ENCODE peak calls at places on chromosome 2, in six cellular contexts. U is MG63; T is heart right ventricle; A is fibroblast of lung; G is CD8-positive, alpha-beta T cell; R is Peyer's patch. P is an unnamed sample. For H3K27me3, the result is how much of the 10 kb centered on the place peaks cover.

GRCh38 chr2:235659767-235660322 is 166.0 kb downstream of the AGAP1 start:
- DNase-seq in T (no peak), A (peak), R (no peak), G (no peak), U (peak), P (no peak)

GRCh38 chr2:232632904-232633412 is 446 bp upstream of the EFHD1 start:
- DNase-seq in T (peak), A (peak), R (peak), G (no peak), U (peak), P (no peak)

GRCh38 chr2:145692971-145693478 is 1173.1 kb upstream of the ZEB2 start:
- DNase-seq in R (no peak), U (peak), T (no peak), A (peak), G (no peak), P (no peak)

GRCh38 chr2:113156278-113157107 is 17.3 kb upstream of the PSD4 start:
- DNase-seq in G (no peak), T (no peak), U (no peak), R (no peak), A (no peak), P (no peak)

GRCh38 chr2:171409436-171409971 is 24.3 kb downstream of the METTL8 start:
- DNase-seq in T (no peak), U (peak), R (no peak), G (no peak), A (no peak), P (no peak)

GRCh38 chr2:29335391-29335790 is 220.2 kb downstream of the CLIP4 start:
- DNase-seq in G (no peak), R (no peak), A (no peak), T (no peak), U (no peak), P (no peak)

GRCh38 chr2:145598434-145598833 is 1078.5 kb upstream of the ZEB2 start:
- DNase-seq in R (no peak), A (peak), U (no peak), G (no peak), T (no peak), P (no peak)

GRCh38 chr2:222358876-222359275 is 60.1 kb upstream of the PAX3 start:
- DNase-seq in G (no peak), U (no peak), T (no peak), A (peak), R (no peak), P (no peak)

GRCh38 chr2:223528036-223528435 is 74.1 kb downstream of the SCG2 start:
- DNase-seq in A (peak), T (no peak), G (no peak), U (peak), R (no peak), P (no peak)

DNA sequence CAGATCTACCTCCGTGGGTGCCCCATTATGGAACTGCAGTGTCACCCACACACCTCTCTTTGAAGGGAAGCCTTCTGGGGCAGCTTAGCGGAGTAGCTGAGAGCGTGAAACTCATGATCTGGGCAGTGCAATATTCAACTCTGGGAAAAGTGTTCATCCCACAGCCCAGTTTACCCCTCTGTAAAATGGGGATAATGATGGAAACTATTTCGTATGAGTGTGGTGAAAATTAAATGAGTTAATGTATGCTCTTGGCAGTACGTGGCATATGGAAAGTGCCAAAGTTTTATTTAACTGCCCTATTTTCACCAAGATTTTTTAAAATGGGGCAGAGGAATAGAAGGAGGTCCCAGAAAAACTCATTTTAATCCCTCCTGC is 11.5 kb downstream of the EVX2 start:
- DNase-seq in T (no peak), U (no peak), A (no peak), R (no peak), G (no peak), P (no peak)
- H3K27me3 ChIP-seq in T (half or more), U (under half), A (half or more), R (under half), G (half or more), P (under half)

DNA sequence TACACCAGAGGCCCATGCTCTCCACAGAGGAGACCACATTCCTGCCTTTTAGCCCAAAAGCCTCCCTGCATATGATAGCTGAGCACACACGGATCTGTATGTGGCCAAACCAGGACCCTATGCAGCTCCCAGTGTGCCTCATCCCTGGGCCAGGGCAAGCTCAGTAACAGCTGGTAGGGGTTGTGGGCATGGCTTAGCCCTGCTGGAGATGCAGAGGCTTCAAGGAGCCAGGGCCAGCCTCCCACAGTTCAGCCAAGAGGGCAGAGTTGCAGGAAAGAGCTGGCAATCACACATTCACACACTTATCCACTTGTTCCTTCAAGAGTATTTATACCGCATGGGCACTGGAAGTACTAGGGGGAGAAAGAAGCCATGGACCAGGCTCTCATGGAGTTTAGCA is 1.6 kb upstream of the LIMS2 start:
- DNase-seq in G (no peak), A (no peak), T (peak), R (no peak), U (no peak), P (no peak)
- H3K27me3 ChIP-seq in G (under half), A (under half), T (under half), R (under half), U (under half), P (under half)

DNA sequence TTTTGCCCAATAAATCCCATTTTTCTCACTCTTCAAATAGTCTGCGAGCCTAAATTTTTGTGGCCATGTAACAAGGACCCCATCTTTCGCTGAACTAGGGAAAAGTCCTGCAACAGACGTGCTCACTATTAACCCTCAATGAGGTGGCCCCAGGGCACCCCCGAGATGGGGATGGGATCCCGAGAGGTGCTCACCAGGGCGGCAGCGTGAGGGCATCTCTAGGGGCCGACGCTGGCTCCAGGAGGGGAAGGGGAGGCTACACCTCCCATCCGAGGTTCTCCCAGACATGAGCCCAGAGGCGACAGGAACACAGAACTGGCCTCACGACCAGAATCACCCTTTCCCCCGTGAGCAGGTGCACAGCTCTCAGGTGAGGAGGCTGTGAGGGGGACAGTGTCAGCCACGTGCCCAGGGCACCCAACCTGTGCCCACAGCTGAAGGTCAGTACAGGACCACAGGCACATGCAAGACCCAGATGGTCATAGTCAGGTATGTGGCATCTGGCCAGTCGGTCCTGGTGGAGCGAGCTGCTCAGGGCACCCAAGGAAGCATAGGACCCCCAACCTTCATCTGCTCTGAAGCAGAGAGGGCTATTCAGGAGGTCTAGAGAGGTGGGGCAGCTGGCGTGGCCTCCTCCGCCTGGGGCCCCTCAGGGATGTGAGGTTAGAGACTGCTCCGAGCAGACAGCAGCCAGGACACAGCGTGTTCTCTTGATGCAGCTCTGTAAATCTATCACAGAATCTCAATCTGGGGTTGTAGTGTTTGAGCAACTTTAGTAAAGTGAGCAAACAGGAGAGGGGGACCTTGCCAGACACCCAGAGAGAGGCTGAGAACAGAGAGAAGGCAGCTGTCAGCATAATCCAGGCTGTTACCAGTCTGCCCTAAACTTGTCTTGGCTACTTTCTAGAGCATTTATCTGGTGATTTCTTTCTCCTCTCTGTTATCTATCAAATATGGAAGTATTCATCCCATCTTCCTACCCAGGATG is 62.7 kb downstream of the PXDN start:
- DNase-seq in R (no peak), T (no peak), A (no peak), G (no peak), U (no peak), P (no peak)
- H3K27me3 ChIP-seq in R (under half), T (under half), A (under half), G (under half), U (under half), P (under half)

GRCh38 chr2:239013670-239013960 is 165.7 kb downstream of the TWIST2 start:
- DNase-seq in R (no peak), A (no peak), U (no peak), G (no peak), T (no peak), P (no peak)
- H3K27me3 ChIP-seq in R (under half), A (under half), U (under half), G (under half), T (half or more), P (under half)

GRCh38 chr2:118854507-118855300 is 7.3 kb upstream of the EN1 start:
- DNase-seq in G (no peak), R (no peak), U (no peak), A (no peak), T (no peak), P (no peak)

GRCh38 chr2:118856978-118857676 is 9.7 kb upstream of the EN1 start:
- DNase-seq in U (no peak), R (no peak), T (no peak), G (no peak), A (no peak), P (no peak)

GRCh38 chr2:118857677-118858484 is 10.4 kb upstream of the EN1 start:
- DNase-seq in T (no peak), A (no peak), R (no peak), U (no peak), G (no peak), P (no peak)

GRCh38 chr2:118855451-118856279 is 8.2 kb upstream of the EN1 start:
- DNase-seq in U (peak), G (peak), T (peak), R (peak), A (peak), P (no peak)

DNA sequence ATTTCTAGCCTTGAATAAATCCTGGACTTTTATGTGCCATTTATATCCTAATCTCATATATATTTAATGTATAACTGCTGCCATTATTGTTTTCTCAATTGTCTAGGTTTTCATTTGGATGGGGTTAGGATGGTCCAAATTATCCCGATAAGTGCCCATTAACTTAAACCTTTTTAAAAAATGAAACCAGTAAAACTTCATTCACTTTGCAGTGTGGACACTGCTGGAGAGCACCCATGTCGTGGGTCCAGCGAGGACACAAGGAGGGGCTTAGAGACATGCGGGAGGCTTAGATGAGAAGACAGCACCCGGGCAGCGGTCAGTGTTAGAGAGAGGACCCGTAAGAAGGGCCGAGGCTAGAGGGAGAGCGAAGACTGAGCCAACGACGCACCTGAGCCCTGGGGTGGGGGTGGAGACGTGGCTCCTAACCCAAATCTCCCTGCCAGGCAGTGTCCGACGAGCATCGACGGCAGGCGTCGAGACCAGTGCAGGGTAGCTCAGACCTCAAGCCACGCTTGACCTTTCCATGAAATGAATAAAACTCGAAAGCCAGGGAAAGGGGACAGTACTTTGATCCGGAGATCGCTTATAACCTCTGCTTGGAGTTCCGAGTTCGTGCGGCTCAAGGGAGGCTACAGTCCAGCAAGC is 9.0 kb upstream of the EN1 start:
- DNase-seq in A (no peak), U (no peak), G (no peak), T (no peak), R (no peak), P (no peak)
- H3K27me3 ChIP-seq in A (half or more), U (under half), G (under half), T (half or more), R (under half), P (under half)

DNA sequence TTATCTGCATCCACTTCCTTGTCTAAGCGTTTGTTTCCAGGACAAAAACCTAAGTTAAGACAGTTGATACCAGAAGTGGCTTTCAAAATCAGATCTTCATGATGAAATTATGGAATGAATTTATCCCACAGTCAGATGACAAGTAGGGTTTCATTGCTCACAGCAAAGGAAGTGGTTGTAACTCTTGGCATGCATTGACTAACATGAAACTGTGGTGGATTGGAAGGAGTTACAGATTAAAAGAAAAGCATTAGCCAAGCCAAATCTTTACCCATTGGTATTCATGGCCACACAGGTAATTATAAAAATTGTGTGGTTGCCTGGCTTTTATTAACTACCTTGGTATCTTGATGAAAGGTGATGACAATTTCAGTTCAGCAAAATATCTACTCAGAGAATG is 438.0 kb upstream of the NXPH2 start:
- DNase-seq in A (no peak), G (no peak), U (no peak), R (no peak), T (no peak), P (no peak)
- H3K27me3 ChIP-seq in A (under half), G (under half), U (under half), R (under half), T (under half), P (under half)

GRCh38 chr2:11656671-11657101 is 13.3 kb downstream of the NTSR2 start:
- DNase-seq in T (no peak), A (no peak), R (no peak), U (no peak), G (no peak), P (no peak)
- H3K27me3 ChIP-seq in T (under half), A (under half), R (under half), U (under half), G (under half), P (under half)

GRCh38 chr2:240347373-240347940 is 88.0 kb upstream of the GPC1 start:
- DNase-seq in U (no peak), T (no peak), R (peak), G (no peak), A (no peak), P (no peak)

GRCh38 chr2:240348522-240348921 is 86.9 kb upstream of the GPC1 start:
- DNase-seq in G (no peak), R (peak), A (peak), U (no peak), T (no peak), P (no peak)

GRCh38 chr2:240346753-240347372 is 88.6 kb upstream of the GPC1 start:
- DNase-seq in U (no peak), T (no peak), G (no peak), R (peak), A (no peak), P (no peak)

GRCh38 chr2:240349133-240350005 is 86.1 kb upstream of the GPC1 start:
- DNase-seq in A (no peak), U (no peak), T (no peak), G (no peak), R (peak), P (no peak)

DNA sequence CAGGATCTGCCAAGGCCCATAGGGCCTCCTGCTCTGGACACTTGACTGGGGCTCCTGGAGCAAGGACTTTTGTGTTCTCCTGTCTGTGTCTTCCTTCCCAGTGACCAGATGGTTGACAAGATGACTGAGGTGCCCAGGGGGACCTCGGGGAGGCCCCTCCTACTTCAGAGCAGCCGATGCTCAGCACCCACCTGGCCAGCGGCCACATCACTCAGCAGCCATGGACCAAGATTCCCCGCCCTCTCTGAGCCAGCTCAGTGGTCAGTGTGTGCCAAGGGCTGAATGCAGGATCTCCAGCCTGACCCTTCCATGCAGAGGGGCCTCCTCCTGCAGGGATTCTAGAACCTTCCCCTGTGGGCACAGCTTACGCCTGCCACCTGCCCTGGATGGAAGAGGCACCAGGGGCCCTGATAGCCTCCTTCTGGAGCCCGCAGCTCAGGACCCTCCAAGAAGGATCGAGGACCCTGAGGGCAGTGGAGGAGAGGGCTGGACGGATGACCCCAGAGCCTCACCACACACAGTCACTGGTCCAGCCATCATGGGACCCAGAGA is 87.4 kb upstream of the GPC1 start:
- DNase-seq in U (no peak), G (no peak), T (no peak), A (no peak), R (peak), P (no peak)
- H3K27me3 ChIP-seq in U (under half), G (under half), T (under half), A (under half), R (under half), P (under half)

GRCh38 chr2:109523121-109523520 is 90.6 kb downstream of the SEPTIN10 start:
- DNase-seq in R (no peak), T (no peak), A (no peak), U (no peak), G (no peak), P (no peak)

GRCh38 chr2:109521233-109521632 is 92.5 kb downstream of the SEPTIN10 start:
- DNase-seq in T (no peak), R (peak), U (no peak), A (no peak), G (no peak), P (no peak)

GRCh38 chr2:109521751-109522374 is 91.9 kb downstream of the SEPTIN10 start:
- DNase-seq in A (no peak), T (no peak), G (no peak), U (no peak), R (peak), P (no peak)

GRCh38 chr2:109525836-109526235 is 87.9 kb downstream of the SEPTIN10 start:
- DNase-seq in U (no peak), T (no peak), G (no peak), R (no peak), A (no peak), P (no peak)

DNA sequence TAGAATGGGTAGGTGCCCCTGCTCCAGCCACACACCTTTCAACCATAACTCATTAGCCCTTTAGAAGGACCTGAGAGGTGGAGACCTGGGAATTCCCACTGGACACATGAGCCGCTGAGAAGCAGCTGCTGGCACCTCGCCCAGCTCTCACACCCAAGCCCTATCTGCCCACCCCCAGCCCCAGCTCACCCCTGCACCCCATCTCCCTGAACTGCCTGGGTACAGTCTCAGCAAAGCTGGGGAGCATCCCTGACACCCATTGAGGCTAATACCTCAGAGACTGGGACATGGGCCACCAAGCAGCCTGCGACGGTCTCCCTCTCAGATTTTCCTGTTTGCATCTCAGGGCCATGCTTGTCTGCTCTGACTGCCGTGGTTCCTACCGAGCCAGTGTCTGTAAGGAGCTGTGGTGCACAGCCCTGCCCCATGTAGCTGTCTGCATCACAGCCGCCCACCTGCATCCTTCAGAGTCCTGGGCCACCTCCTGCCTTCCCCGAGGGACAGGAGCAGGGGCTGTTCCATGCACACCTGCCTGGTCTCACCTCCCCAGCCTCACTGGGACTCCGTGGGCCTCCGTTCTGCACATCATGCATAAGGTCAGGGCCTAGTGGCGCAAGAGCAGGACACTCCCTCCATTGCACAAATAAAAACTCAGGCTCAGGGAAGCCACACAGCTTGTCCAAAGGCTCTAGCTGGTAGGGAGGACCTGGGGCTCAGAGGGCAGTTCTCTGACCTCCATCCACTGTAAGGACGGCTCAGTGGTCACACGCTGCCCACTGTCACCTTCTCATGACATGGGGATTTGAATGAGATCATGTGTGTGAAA is 90.0 kb downstream of the SEPTIN10 start:
- DNase-seq in G (no peak), R (no peak), T (no peak), A (no peak), U (no peak), P (no peak)
- H3K27me3 ChIP-seq in G (under half), R (under half), T (under half), A (under half), U (under half), P (under half)

GRCh38 chr2:26559044-26559405 is 81.1 kb upstream of the OTOF start:
- DNase-seq in G (no peak), U (no peak), R (no peak), T (no peak), A (no peak), P (no peak)
- H3K27me3 ChIP-seq in G (under half), U (under half), R (under half), T (half or more), A (under half), P (under half)

P was measured in DND-41.